ENCODE peak calls at places on chromosomes 6 and 20, in nine cellular contexts. Y is globus pallidus, F is progenitor cell of endocrine pancreas, I is mucosa of gallbladder, W is hippocampal formation, U is NCI-H1417, B is AG20443, V is fibroblast of gingiva, K is EL. H is an unnamed sample.

GRCh38 chr6:43444601-43445000 is 10.7 kb downstream of the DLK2 start:
- DNase-seq in W (no peak), F (no peak), U (no peak), Y (no peak), K (no peak), B (no peak), V (no peak), I (no peak), H (no peak)

GRCh38 chr20:47701612-47702011 is 83.7 kb downstream of the SULF2 start:
- DNase-seq in F (no peak), I (no peak), K (peak; percentile 90), V (no peak), W (no peak), Y (no peak), B (peak; percentile 59), U (no peak), H (no peak)

GRCh38 chr6:139037490-139037889 is 8.9 kb downstream of the ABRACL start:
- DNase-seq in Y (no peak), I (no peak), B (peak; percentile 72), W (no peak), V (peak; percentile 79), U (no peak), K (peak; percentile 42), F (no peak), H (no peak)

GRCh38 chr6:33896391-33897192 is 92.8 kb upstream of the MLN start:
- DNase-seq in V (no peak), W (no peak), I (no peak), Y (no peak), K (peak; percentile 22), U (no peak), B (peak; percentile 68), F (no peak), H (no peak)

GRCh38 chr6:70336976-70337375 is 34.1 kb upstream of the COL9A1 start:
- DNase-seq in W (no peak), V (no peak), K (no peak), F (no peak), B (no peak), Y (no peak), U (no peak), I (no peak), H (no peak)

GRCh38 chr20:18267815-18268214 is 20.5 kb upstream of the ZNF133 start:
- DNase-seq in B (no peak), V (no peak), U (no peak), Y (no peak), F (no peak), W (no peak), K (no peak), I (no peak), H (no peak)

GRCh38 chr6:148379966-148380653 is 37.5 kb downstream of the SASH1 start:
- DNase-seq in I (no peak), V (no peak), F (no peak), B (peak; percentile 50), Y (no peak), W (no peak), K (no peak), U (no peak), H (no peak)

GRCh38 chr6:139905404-139906052 is 531.1 kb upstream of the CITED2 start:
- DNase-seq in Y (no peak), W (peak; percentile 22), I (no peak), B (peak; percentile 29), U (no peak), V (peak; percentile 53), F (no peak), K (peak; percentile 45), H (no peak)

GRCh38 chr20:20604907-20605306 is 107.5 kb downstream of the RALGAPA2 start:
- DNase-seq in W (no peak), B (no peak), V (no peak), F (no peak), K (no peak), I (no peak), U (no peak), Y (no peak), H (no peak)

GRCh38 chr6:90179190-90180169 is 117.2 kb downstream of the BACH2 start:
- DNase-seq in I (no peak), K (no peak), V (no peak), U (no peak), W (no peak), Y (no peak), F (no peak), B (no peak), H (no peak)

GRCh38 chr6:82144852-82145332 is 102.7 kb downstream of the IBTK start:
- DNase-seq in U (no peak), K (peak; percentile 91), W (no peak), Y (peak; percentile 5), I (peak; percentile 70), F (no peak), V (peak; percentile 87), B (peak; percentile 60), H (no peak)

GRCh38 chr6:108588586-108588985 is 27.9 kb downstream of the FOXO3 start:
- DNase-seq in F (no peak), I (no peak), V (no peak), W (peak; percentile 27), U (no peak), B (peak; percentile 67), Y (peak; percentile 66), K (peak; percentile 82), H (no peak)

GRCh38 chr20:11726021-11726420 is 191.7 kb upstream of the BTBD3 start:
- DNase-seq in U (no peak), K (no peak), I (no peak), W (no peak), B (no peak), F (no peak), Y (peak; percentile 19), V (no peak), H (no peak)

GRCh38 chr6:14499804-14500203 is 382.2 kb downstream of the CD83 start:
- DNase-seq in W (no peak), K (peak; percentile 93), I (no peak), B (peak; percentile 87), F (no peak), V (peak; percentile 88), Y (no peak), U (no peak), H (no peak)

GRCh38 chr6:170441316-170441715 is 111.8 kb downstream of the PSMB1 start:
- DNase-seq in V (peak; percentile 15), K (no peak), B (peak; percentile 45), W (no peak), F (no peak), U (no peak), I (no peak), Y (no peak), H (peak; percentile 21)

GRCh38 chr6:161319231-161319630 is 45.4 kb upstream of the AGPAT4 start:
- DNase-seq in V (no peak), Y (peak; percentile 98), B (no peak), U (no peak), F (no peak), I (no peak), W (peak; percentile 88), K (no peak), H (no peak)

GRCh38 chr20:41308726-41309413 is 8.7 kb downstream of the ZHX3 start:
- DNase-seq in V (peak; percentile 39), W (no peak), K (peak; percentile 30), Y (no peak), I (no peak), B (peak; percentile 23), F (no peak), U (no peak), H (no peak)

GRCh38 chr6:149938571-149939462 is 3.0 kb upstream of the ULBP2 start:
- DNase-seq in U (no peak), F (no peak), I (no peak), B (peak; percentile 37), K (peak; percentile 45), W (no peak), V (no peak), Y (no peak), H (no peak)

GRCh38 chr6:18243302-18243893 is 20.9 kb downstream of the DEK start:
- DNase-seq in W (no peak), Y (no peak), B (no peak), K (no peak), V (no peak), F (no peak), I (no peak), U (no peak), H (no peak)

GRCh38 chr20:58647814-58648501 is 3.1 kb upstream of the STX16 start:
- DNase-seq in V (peak; percentile 45), I (no peak), Y (peak; percentile 42), F (no peak), W (no peak), B (peak; percentile 79), U (no peak), K (peak; percentile 71), H (no peak)

GRCh38 chr20:58611236-58612020 is 39.7 kb upstream of the STX16 start:
- DNase-seq in I (no peak), V (no peak), B (no peak), W (no peak), K (no peak), U (no peak), F (no peak), Y (no peak), H (no peak)

GRCh38 chr6:165858571-165858970 is 195.5 kb upstream of the PDE10A start:
- DNase-seq in W (no peak), V (no peak), Y (no peak), K (no peak), I (no peak), B (no peak), F (no peak), U (no peak), H (no peak)

GRCh38 chr6:77292564-77293546 is 170.4 kb downstream of the HTR1B start:
- DNase-seq in V (peak; percentile 57), W (no peak), Y (no peak), I (no peak), F (no peak), U (no peak), B (peak; percentile 8), K (peak; percentile 95), H (no peak)

GRCh38 chr6:25122001-25122400 is 157.2 kb upstream of the CARMIL1 start:
- DNase-seq in Y (no peak), B (peak; percentile 66), K (peak; percentile 36), F (no peak), W (no peak), U (no peak), V (peak; percentile 20), I (no peak), H (no peak)

GRCh38 chr20:37111926-37112455 is 16.2 kb upstream of the RBL1 start:
- DNase-seq in I (no peak), K (no peak), V (no peak), U (no peak), F (no peak), Y (no peak), W (no peak), B (no peak), H (no peak)

GRCh38 chr6:32153835-32154513 is at the start of gene PPT2:
- DNase-seq in F (peak; percentile 75), Y (peak; percentile 91), K (peak; percentile 91), V (peak; percentile 94), W (peak; percentile 91), B (peak; percentile 91), U (peak; percentile 63), I (peak; percentile 84), H (peak; percentile 95)

GRCh38 chr20:19692685-19693119 is 65.4 kb upstream of the RIN2 start:
- DNase-seq in Y (peak; percentile 26), B (peak; percentile 71), I (peak; percentile 56), F (peak; percentile 56), V (no peak), U (peak; percentile 42), K (peak; percentile 39), W (peak; percentile 6), H (peak; percentile 87)

GRCh38 chr6:82248233-82248735 is 740 bp upstream of the IBTK start:
- DNase-seq in I (peak; percentile 53), U (no peak), V (peak; percentile 16), B (peak; percentile 72), W (no peak), Y (peak; percentile 77), F (no peak), K (peak; percentile 38), H (no peak)

GRCh38 chr20:58293453-58293852 is 16.1 kb upstream of the RAB22A start:
- DNase-seq in U (peak; percentile 12), F (no peak), K (no peak), W (no peak), V (no peak), Y (peak; percentile 65), I (no peak), B (no peak), H (no peak)

GRCh38 chr6:26249709-26249958 is 115.4 kb upstream of the BTN3A2 start:
- DNase-seq in B (no peak), V (no peak), F (no peak), K (no peak), U (no peak), Y (peak; percentile 29), W (no peak), I (no peak), H (no peak)

GRCh38 chr20:44388466-44389023 is 33.0 kb downstream of the HNF4A start:
- DNase-seq in V (peak; percentile 64), B (peak; percentile 86), F (no peak), I (peak; percentile 64), U (no peak), W (no peak), K (peak; percentile 82), Y (peak; percentile 11), H (no peak)